ENCODE peak calls at places on chromosomes 11 and 22, in seven cellular contexts. U, X, Z, A, F, W and L are unnamed samples.

GRCh38 chr11:109208116-109208515 is 213.9 kb upstream of the C11orf87 start:
- DNase-seq in A (no peak), Z (no peak), F (no peak), U (no peak), X (no peak), W (no peak), L (no peak)

GRCh38 chr11:106304274-106304673 is 226.8 kb downstream of the AASDHPPT start:
- DNase-seq in A (no peak), F (no peak), Z (no peak), X (no peak), U (no peak), W (no peak), L (no peak)

GRCh38 chr22:23376256-23376655 is 195.9 kb downstream of the BCR start:
- DNase-seq in W (no peak), U (no peak), A (no peak), X (peak; percentile 2), Z (no peak), F (no peak), L (no peak)

GRCh38 chr11:35539781-35540281 is 14.4 kb upstream of the PAMR1 start:
- DNase-seq in Z (peak; percentile 40), X (no peak), U (no peak), A (peak; percentile 79), W (peak; percentile 76), F (no peak), L (peak; percentile 59)

GRCh38 chr11:57426439-57426753 is 525 bp downstream of the SLC43A3 start:
- DNase-seq in X (no peak), U (no peak), W (no peak), A (no peak), Z (no peak), F (no peak), L (no peak)

GRCh38 chr22:45318558-45319318 is 9.0 kb downstream of the FAM118A start:
- DNase-seq in U (no peak), X (no peak), Z (no peak), W (no peak), A (no peak), F (no peak), L (peak; percentile 48)

GRCh38 chr11:64299847-64300648 is at the start of gene CATSPERZ:
- DNase-seq in A (no peak), W (no peak), Z (no peak), F (no peak), X (no peak), U (no peak), L (no peak)

GRCh38 chr11:76087749-76088148 is 118.6 kb downstream of the WNT11 start:
- DNase-seq in U (no peak), W (no peak), X (no peak), Z (no peak), F (no peak), A (no peak), L (no peak)

GRCh38 chr22:37063436-37064420 is 12.2 kb downstream of the KCTD17 start:
- DNase-seq in F (no peak), U (no peak), X (no peak), Z (no peak), W (no peak), A (no peak), L (no peak)

GRCh38 chr11:86999859-87000753 is 37.6 kb upstream of the TMEM135 start:
- DNase-seq in W (peak; percentile 40), U (no peak), F (no peak), A (no peak), Z (peak; percentile 52), X (no peak), L (no peak)

GRCh38 chr11:78886616-78887015 is 312.0 kb upstream of the NARS2 start:
- DNase-seq in Z (peak; percentile 17), A (no peak), F (no peak), X (no peak), W (no peak), U (peak; percentile 47), L (peak; percentile 11)

GRCh38 chr22:48209473-48210271 is 1447.2 kb downstream of the TBC1D22A start:
- DNase-seq in Z (no peak), F (no peak), W (no peak), U (no peak), A (no peak), X (no peak), L (no peak)

GRCh38 chr22:47437110-47437509 is 674.7 kb downstream of the TBC1D22A start:
- DNase-seq in Z (no peak), A (no peak), X (no peak), F (no peak), U (no peak), W (no peak), L (no peak)

GRCh38 chr11:122294041-122294440 is 178.0 kb upstream of the BLID start:
- DNase-seq in W (no peak), U (no peak), X (no peak), Z (no peak), F (no peak), A (no peak), L (no peak)
- H3K4me3 ChIP-seq in W (no peak overlapping the region), U (no peak overlapping the region), X (no peak overlapping the region), Z (no peak overlapping the region), F (no peak overlapping the region), A (no peak overlapping the region), L (no peak overlapping the region)

GRCh38 chr11:828501-829115 is 889 bp downstream of the CRACR2B start:
- DNase-seq in A (no peak), F (no peak), X (no peak), U (no peak), Z (no peak), W (no peak), L (no peak)

GRCh38 chr11:829116-829945 is 1.6 kb downstream of the CRACR2B start:
- DNase-seq in X (no peak), W (peak; percentile 68), A (no peak), F (no peak), U (no peak), Z (no peak), L (no peak)

GRCh38 chr11:826836-827145 is 928 bp upstream of the CRACR2B start:
- DNase-seq in A (no peak), W (peak; percentile 63), U (no peak), F (no peak), X (no peak), Z (no peak), L (no peak)

GRCh38 chr11:827146-827860 is 416 bp upstream of the CRACR2B start:
- DNase-seq in W (no peak), Z (no peak), A (no peak), F (no peak), U (no peak), X (no peak), L (no peak)

GRCh38 chr11:827861-828167 is at the start of gene CRACR2B:
- DNase-seq in U (no peak), X (no peak), Z (no peak), W (no peak), F (no peak), A (no peak), L (no peak)
- H3K4me3 ChIP-seq in U (peak within 1 kb of the TSS; percentile 29), X (peak within 1 kb of the TSS; percentile 46), Z (no peak within 1 kb of the TSS), W (peak within 1 kb of the TSS; percentile 69), F (peak within 1 kb of the TSS; percentile 63), A (no peak within 1 kb of the TSS), L (peak within 1 kb of the TSS; percentile 49)

GRCh38 chr11:281486-282161 is 3.4 kb downstream of the NLRP6 start:
- DNase-seq in X (no peak), U (no peak), Z (no peak), A (no peak), W (no peak), F (no peak), L (no peak)

GRCh38 chr11:280762-281485 is 2.7 kb downstream of the NLRP6 start:
- DNase-seq in W (no peak), A (no peak), F (no peak), X (no peak), U (no peak), Z (no peak), L (no peak)

GRCh38 chr11:279040-279965 is 1.1 kb downstream of the NLRP6 start:
- DNase-seq in U (no peak), X (no peak), Z (no peak), W (no peak), A (no peak), F (no peak), L (no peak)

GRCh38 chr11:278001-278951 is at the start of gene NLRP6:
- DNase-seq in X (no peak), A (no peak), F (no peak), Z (no peak), W (no peak), U (no peak), L (no peak)

DNA sequence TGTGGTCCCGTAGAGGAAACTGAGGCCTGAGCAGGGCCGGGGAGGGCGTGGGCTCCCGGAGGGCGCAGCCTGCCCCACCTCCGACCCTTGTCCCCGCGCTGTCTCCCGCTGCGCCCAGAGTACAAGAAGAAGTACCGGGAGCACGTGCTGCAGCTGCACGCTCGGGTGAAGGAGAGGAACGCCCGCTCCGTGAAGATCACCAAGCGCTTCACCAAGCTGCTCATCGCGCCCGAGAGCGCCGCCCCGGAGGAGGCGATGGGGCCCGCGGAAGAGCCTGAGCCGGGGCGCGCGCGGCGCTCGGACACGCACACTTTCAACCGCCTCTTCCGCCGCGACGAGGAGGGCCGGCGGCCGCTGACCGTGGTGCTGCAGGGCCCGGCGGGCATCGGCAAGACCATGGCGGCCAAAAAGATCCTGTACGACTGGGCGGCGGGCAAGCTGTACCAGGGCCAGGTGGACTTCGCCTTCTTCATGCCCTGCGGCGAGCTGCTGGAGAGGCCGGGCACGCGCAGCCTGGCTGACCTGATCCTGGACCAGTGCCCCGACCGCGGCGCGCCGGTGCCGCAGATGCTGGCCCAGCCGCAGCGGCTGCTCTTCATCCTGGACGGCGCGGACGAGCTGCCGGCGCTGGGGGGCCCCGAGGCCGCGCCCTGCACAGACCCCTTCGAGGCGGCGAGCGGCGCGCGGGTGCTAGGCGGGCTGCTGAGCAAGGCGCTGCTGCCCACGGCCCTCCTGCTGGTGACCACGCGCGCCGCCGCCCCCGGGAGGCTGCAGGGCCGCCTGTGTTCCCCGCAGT is 2.0 kb downstream of the NLRP6 start:
- DNase-seq in A (no peak), F (no peak), Z (no peak), U (no peak), X (peak; percentile 69), W (no peak), L (no peak)
- H3K4me3 ChIP-seq in A (no peak overlapping the region), F (no peak overlapping the region), Z (no peak overlapping the region), U (peak overlapping the region; percentile 5), X (peak overlapping the region; percentile 36), W (peak overlapping the region; percentile 36), L (peak overlapping the region; percentile 3)

GRCh38 chr11:117203069-117203407 is 3.9 kb downstream of the TAGLN start:
- DNase-seq in W (no peak), U (no peak), Z (no peak), F (no peak), X (no peak), A (no peak), L (no peak)

GRCh38 chr11:117202386-117203068 is 3.4 kb downstream of the TAGLN start:
- DNase-seq in A (no peak), F (no peak), X (no peak), W (no peak), Z (no peak), U (no peak), L (no peak)

GRCh38 chr11:117201516-117201866 is 2.3 kb downstream of the TAGLN start:
- DNase-seq in Z (no peak), X (no peak), A (no peak), F (no peak), U (no peak), W (no peak), L (no peak)

GRCh38 chr11:117200813-117201515 is 1.8 kb downstream of the TAGLN start:
- DNase-seq in W (peak; percentile 23), U (no peak), X (no peak), F (no peak), A (no peak), Z (no peak), L (no peak)

DNA sequence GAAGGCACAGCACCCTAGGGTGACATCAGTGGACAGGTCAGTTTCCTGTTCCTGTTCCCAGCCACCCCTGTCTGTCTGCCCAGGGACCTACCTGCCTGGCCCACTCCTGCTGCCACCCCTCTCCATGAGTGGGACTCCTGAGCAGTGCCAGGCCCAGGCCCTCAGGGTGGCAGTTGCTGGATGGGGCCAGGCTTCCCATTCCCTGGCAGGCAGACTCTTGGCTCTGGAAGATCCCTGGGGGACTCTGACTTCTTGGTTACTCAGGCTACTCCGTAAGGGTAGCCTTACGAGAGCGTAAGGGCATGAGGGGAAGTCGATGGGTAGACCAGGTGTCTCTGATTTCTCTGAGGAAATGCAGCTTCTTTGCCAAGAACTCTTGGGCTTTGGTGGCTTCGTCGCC is 2.7 kb downstream of the TAGLN start:
- DNase-seq in A (no peak), X (no peak), W (peak; percentile 26), F (no peak), Z (no peak), U (no peak), L (no peak)
- H3K4me3 ChIP-seq in A (no peak overlapping the region), X (no peak overlapping the region), W (peak overlapping the region; percentile 80), F (no peak overlapping the region), Z (no peak overlapping the region), U (no peak overlapping the region), L (peak overlapping the region; percentile 28)